ENCODE peak calls at places on chromosomes 1 and 21, in ten cellular contexts. G, S, Z, A, P, D, N, Y, T and E are unnamed samples.

GRCh38 chr1:155307247-155307740 is 1.4 kb upstream of the FDPS start:
- DNase-seq in G (peak; percentile 33), S (no peak), Z (peak; percentile 63), A (no peak), P (peak; percentile 58), D (peak; percentile 58), N (peak; percentile 46), Y (no peak), T (no peak), E (no peak)

GRCh38 chr1:54819195-54819536 is 18.0 kb upstream of the TTC22 start:
- DNase-seq in G (no peak), S (no peak), Z (no peak), A (no peak), P (no peak), D (no peak), N (no peak), Y (no peak), T (no peak), E (no peak)

GRCh38 chr1:185843297-185843869 is 109.2 kb downstream of the HMCN1 start:
- DNase-seq in G (no peak), S (no peak), Z (no peak), A (no peak), P (no peak), D (peak; percentile 1), N (no peak), Y (no peak), T (no peak), E (no peak)

GRCh38 chr1:101203812-101204540 is 32.8 kb upstream of the S1PR1 start:
- DNase-seq in G (peak; percentile 21), S (no peak), Z (peak; percentile 61), A (no peak), P (no peak), D (peak; percentile 47), N (peak; percentile 5), Y (no peak), T (no peak), E (no peak)

GRCh38 chr1:222224576-222224975 is 323.3 kb downstream of the HHIPL2 start:
- DNase-seq in G (peak; percentile 20), S (no peak), Z (peak; percentile 6), A (no peak), P (no peak), D (peak; percentile 33), N (peak; percentile 21), Y (no peak), T (no peak), E (no peak)

GRCh38 chr21:21101911-21102310 is 103.7 kb downstream of the NCAM2 start:
- DNase-seq in G (no peak), S (no peak), Z (peak; percentile 52), A (no peak), P (peak; percentile 46), D (no peak), N (peak; percentile 48), Y (no peak), T (peak; percentile 10), E (no peak)

GRCh38 chr1:198936371-198937083 is 297.7 kb downstream of the PTPRC start:
- DNase-seq in G (peak; percentile 47), S (no peak), Z (peak; percentile 56), A (no peak), P (no peak), D (peak; percentile 68), N (no peak), Y (no peak), T (peak; percentile 15), E (no peak)

GRCh38 chr1:96992871-96993270 is 271.3 kb downstream of the PTBP2 start:
- DNase-seq in G (no peak), S (no peak), Z (peak; percentile 29), A (no peak), P (no peak), D (peak; percentile 61), N (no peak), Y (no peak), T (no peak), E (no peak)

GRCh38 chr1:53715478-53715877 is 23.5 kb downstream of the GLIS1 start:
- DNase-seq in G (peak; percentile 31), S (no peak), Z (peak; percentile 43), A (no peak), P (peak; percentile 43), D (peak; percentile 37), N (peak; percentile 31), Y (no peak), T (peak; percentile 18), E (no peak)

GRCh38 chr1:156676820-156677615 is at the start of gene NES:
- DNase-seq in G (no peak), S (no peak), Z (peak; percentile 69), A (no peak), P (peak; percentile 83), D (peak; percentile 67), N (peak; percentile 76), Y (no peak), T (no peak), E (no peak)

GRCh38 chr21:8992731-8993174 is 1528.6 kb upstream of the TPTE start:
- DNase-seq in G (no peak), S (peak; percentile 63), Z (no peak), A (no peak), P (no peak), D (no peak), N (peak; percentile 1), Y (no peak), T (no peak), E (no peak)

DNA sequence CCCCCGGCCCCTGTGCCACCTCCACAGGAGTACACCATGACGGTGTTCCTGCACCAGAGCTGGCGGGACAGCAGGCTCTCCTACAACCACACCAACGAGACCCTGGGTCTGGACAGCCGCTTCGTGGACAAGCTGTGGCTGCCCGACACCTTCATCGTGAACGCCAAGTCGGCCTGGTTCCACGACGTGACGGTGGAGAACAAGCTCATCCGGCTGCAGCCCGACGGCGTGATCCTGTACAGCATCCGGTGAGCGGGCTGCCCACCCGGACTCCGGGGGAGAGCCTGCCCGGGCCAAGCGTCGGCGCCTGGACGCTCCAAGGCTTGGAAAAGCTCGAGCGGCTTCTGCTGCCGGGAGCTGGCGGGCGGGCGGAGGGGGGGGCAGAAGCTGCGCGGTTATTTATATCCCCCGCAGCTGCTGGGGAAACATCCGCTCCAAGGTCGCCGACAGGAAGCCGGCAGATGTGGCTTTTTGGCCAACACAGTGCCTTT is 6.4 kb downstream of the GABRD start:
- DNase-seq in G (no peak), S (no peak), Z (no peak), A (no peak), P (no peak), D (no peak), N (no peak), Y (no peak), T (peak; percentile 14), E (no peak)
- H3K4me3 ChIP-seq in G (no peak overlapping the region), S (no peak overlapping the region), Z (no peak overlapping the region), A (no peak overlapping the region), P (no peak overlapping the region), D (no peak overlapping the region), N (no peak overlapping the region), Y (no peak overlapping the region), T (no peak overlapping the region), E (no peak overlapping the region)

GRCh38 chr1:24535021-24535424 is 20.9 kb upstream of the NCMAP start:
- DNase-seq in G (no peak), S (no peak), Z (no peak), A (no peak), P (no peak), D (no peak), N (no peak), Y (no peak), T (peak; percentile 40), E (no peak)
- H3K4me3 ChIP-seq in G (no peak overlapping the region), S (no peak overlapping the region), Z (no peak overlapping the region), A (no peak overlapping the region), P (no peak overlapping the region), D (no peak overlapping the region), N (no peak overlapping the region), Y (no peak overlapping the region), T (no peak overlapping the region), E (no peak overlapping the region)

DNA sequence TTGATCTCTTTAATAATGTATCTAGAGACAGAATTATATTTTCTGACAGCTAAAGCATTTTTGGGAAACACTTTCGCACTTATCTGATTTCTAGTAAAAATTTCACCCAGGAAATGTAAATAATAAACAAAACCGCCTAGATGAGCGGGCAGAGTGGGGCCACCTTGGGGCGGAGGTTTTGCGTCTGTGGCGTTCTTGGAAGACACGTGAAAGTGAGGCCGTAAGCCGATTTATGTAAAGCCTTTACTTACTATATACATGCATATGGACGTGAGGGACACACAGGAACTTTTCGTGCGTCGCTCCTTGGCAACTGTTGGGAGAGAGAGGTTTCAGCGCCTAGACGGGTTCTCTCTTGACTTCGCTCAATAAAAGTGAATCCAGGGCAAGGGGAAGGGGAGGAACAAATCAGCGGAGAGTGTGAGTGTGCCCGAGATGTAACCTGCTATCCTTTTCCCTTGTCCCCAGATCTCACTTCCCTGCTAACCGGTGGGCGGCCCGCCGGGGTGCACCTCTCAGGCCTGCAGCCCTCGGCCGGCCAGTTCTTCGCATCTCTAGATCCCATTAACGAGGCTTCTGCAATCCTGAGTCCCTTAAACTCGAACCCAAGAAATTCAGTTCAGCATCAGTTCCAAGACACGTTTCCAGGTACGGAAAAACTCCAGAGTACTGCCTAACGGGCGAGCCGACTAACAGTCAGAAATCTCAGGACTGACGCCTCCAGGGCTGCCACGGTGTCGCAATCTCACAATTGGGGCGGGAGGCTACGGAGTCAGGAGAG is 1.7 kb downstream of the HLX start:
- DNase-seq in G (peak; percentile 66), S (no peak), Z (peak; percentile 73), A (no peak), P (no peak), D (peak; percentile 94), N (peak; percentile 26), Y (no peak), T (peak; percentile 65), E (no peak)
- H3K4me3 ChIP-seq in G (no peak overlapping the region), S (peak overlapping the region; percentile 69), Z (peak overlapping the region; percentile 81), A (peak overlapping the region; percentile 6), P (no peak overlapping the region), D (peak overlapping the region; percentile 96), N (peak overlapping the region; percentile 85), Y (peak overlapping the region; percentile 73), T (no peak overlapping the region), E (no peak overlapping the region)

DNA sequence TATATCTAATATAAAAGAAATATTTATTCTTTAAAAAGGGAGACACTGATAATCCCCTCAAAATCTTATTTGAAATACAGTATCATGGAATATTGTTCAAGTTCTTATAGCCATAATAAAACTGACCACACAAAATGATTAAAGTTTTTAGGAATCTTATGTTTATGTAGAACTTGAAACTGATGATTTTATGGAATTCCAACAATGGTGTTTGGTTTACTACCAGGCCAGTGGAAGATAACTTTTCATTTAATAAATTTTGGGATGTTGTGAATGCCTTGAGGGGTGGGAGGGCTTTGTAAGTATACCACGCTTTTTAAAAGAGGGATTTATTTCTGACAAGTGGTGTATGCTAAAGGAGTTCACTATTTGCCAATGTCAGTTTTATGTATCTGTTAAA is 87.8 kb downstream of the RAB3GAP2 start:
- DNase-seq in G (no peak), S (no peak), Z (no peak), A (no peak), P (no peak), D (no peak), N (no peak), Y (no peak), T (no peak), E (no peak)
- H3K4me3 ChIP-seq in G (no peak overlapping the region), S (no peak overlapping the region), Z (no peak overlapping the region), A (no peak overlapping the region), P (no peak overlapping the region), D (no peak overlapping the region), N (no peak overlapping the region), Y (no peak overlapping the region), T (no peak overlapping the region), E (no peak overlapping the region)

GRCh38 chr1:32765561-32766327 is 51.4 kb downstream of the YARS1 start:
- DNase-seq in G (no peak), S (no peak), Z (no peak), A (no peak), P (no peak), D (no peak), N (no peak), Y (no peak), T (no peak), E (no peak)
- H3K4me3 ChIP-seq in G (no peak overlapping the region), S (no peak overlapping the region), Z (no peak overlapping the region), A (no peak overlapping the region), P (no peak overlapping the region), D (no peak overlapping the region), N (no peak overlapping the region), Y (no peak overlapping the region), T (no peak overlapping the region), E (no peak overlapping the region)

GRCh38 chr1:197706593-197706992 is 68.7 kb downstream of the DENND1B start:
- DNase-seq in G (no peak), S (no peak), Z (no peak), A (no peak), P (no peak), D (no peak), N (no peak), Y (no peak), T (no peak), E (no peak)
- H3K4me3 ChIP-seq in G (no peak overlapping the region), S (no peak overlapping the region), Z (no peak overlapping the region), A (no peak overlapping the region), P (no peak overlapping the region), D (no peak overlapping the region), N (no peak overlapping the region), Y (no peak overlapping the region), T (no peak overlapping the region), E (no peak overlapping the region)